ENCODE peak calls at places on chromosomes 1 and 21, in five cellular contexts. S, P, L, M and R are unnamed samples.

GRCh38 chr21:37207441-37208009 is 59.6 kb downstream of the VPS26C start:
- DNase-seq in S (no peak), P (no peak), L (peak), M (peak), R (no peak)

GRCh38 chr1:206911064-206911663 is 10.6 kb downstream of the FCMR start:
- DNase-seq in S (peak), P (no peak), L (no peak), M (no peak), R (no peak)

GRCh38 chr1:224700915-224701531 is 84.9 kb downstream of the CNIH3 start:
- DNase-seq in S (peak), P (no peak), L (no peak), M (peak), R (no peak)

GRCh38 chr1:41317356-41317755 is 43.9 kb upstream of the FOXO6 start:
- DNase-seq in S (peak), P (no peak), L (no peak), M (no peak), R (no peak)

GRCh38 chr1:90371106-90371813 is 345.8 kb downstream of the BARHL2 start:
- DNase-seq in S (no peak), P (no peak), L (no peak), M (no peak), R (no peak)

GRCh38 chr1:119871881-119872280 is 24.4 kb downstream of the ADAM30 start:
- DNase-seq in S (no peak), P (no peak), L (no peak), M (no peak), R (no peak)

GRCh38 chr1:153888518-153888917 is 34.3 kb downstream of the GATAD2B start:
- DNase-seq in S (no peak), P (no peak), L (no peak), M (no peak), R (no peak)

GRCh38 chr1:165353731-165354671 is 2.5 kb downstream of the LMX1A start:
- DNase-seq in S (no peak), P (no peak), L (no peak), M (no peak), R (no peak)

GRCh38 chr1:62417351-62417999 is 19.4 kb upstream of the USP1 start:
- DNase-seq in S (no peak), P (no peak), L (no peak), M (no peak), R (no peak)

GRCh38 chr1:191641420-191642215 is 516.6 kb upstream of the RGS18 start:
- DNase-seq in S (peak), P (no peak), L (no peak), M (no peak), R (no peak)

GRCh38 chr1:116325922-116326321 is 47.1 kb upstream of the ATP1A1 start:
- DNase-seq in S (no peak), P (no peak), L (no peak), M (no peak), R (no peak)

GRCh38 chr1:184986250-184986649 is 11.9 kb upstream of the NIBAN1 start:
- DNase-seq in S (peak), P (no peak), L (no peak), M (no peak), R (no peak)

DNA sequence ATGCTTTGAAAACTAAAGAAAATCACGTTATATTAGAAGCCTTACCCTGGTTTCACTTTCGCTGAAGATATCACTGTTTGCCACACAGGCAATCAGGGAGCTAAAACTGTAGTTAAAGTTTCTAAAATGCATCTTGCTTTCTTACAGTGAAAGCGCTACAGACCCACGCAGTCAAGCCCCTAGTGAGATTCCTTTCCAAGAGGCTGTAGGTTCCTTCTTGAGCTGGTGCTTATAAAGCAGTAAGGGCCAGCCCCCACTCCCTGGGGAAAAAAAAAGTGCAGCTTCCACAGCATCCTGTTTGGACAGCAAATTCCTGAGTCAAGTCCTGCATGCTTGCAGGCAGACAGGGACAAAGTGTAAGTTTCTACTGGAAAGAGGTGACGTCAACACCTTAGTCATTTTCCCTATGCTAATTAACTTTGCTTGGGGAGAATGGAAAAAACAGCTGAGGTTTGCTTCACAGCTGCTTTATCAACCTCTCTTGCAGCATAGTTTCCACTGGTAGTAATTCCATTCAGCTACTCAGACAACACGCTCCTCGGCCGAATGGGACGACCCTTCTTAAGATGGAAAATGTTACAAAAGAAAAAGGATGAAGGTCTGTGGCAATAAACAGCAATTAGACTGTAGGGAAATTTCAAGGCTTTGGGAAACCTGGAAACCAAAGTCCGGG is 14.7 kb upstream of the KCNE1 start:
- DNase-seq in S (peak), P (peak), L (peak), M (peak), R (peak)
- TF ChIP-seq POLR2A in S (no peak), P (peak), L (no peak), M (no peak), R (no peak)

GRCh38 chr1:202888507-202889360 is at the start of gene RABIF:
- DNase-seq in S (peak), P (peak), L (peak), M (peak), R (peak)
- TF ChIP-seq POLR2A in S (peak), P (peak), L (no peak), M (peak), R (no peak)

GRCh38 chr21:17472592-17473271 is 40.1 kb upstream of the CXADR start:
- DNase-seq in S (no peak), P (peak), L (no peak), M (no peak), R (peak)
- TF ChIP-seq POLR2A in S (no peak), P (no peak), L (no peak), M (no peak), R (no peak)

GRCh38 chr1:46940307-46940706 is 969 bp downstream of the CYP4A11 start:
- DNase-seq in S (no peak), P (peak), L (no peak), M (no peak), R (peak)

GRCh38 chr1:46941135-46941694 is at the start of gene CYP4A11:
- DNase-seq in S (no peak), P (no peak), L (no peak), M (no peak), R (no peak)

GRCh38 chr1:46937270-46937669 is 4.0 kb downstream of the CYP4A11 start:
- DNase-seq in S (no peak), P (no peak), L (no peak), M (no peak), R (no peak)

DNA sequence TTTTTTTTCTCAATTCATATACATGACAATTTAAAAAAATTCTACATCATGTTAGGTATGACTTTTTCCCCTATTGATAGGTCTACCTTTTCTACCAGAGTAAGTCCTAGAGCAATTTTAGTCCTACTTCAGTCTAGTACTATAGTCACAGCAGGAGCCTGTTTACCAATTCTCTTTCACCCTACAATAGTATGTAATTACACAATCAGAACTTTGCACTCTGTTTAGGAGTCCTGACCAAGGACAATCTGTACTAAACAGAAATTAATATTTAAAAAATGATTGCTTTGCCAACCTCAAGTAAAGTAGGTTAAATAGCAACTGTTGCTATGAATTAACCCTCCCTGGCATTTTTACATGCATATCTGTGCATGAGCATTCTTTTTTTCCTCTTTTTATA is 810 bp upstream of the CYP4A11 start:
- DNase-seq in S (no peak), P (no peak), L (no peak), M (no peak), R (no peak)
- TF ChIP-seq POLR2A in S (no peak), P (no peak), L (no peak), M (no peak), R (no peak)

GRCh38 chr1:32650752-32651460 is at the start of gene RBBP4:
- DNase-seq in S (peak), P (peak), L (peak), M (peak), R (peak)
- TF ChIP-seq POLR2A in S (peak), P (peak), L (peak), M (peak), R (peak)

GRCh38 chr1:160030657-160031367 is 978 bp downstream of the PIGM start:
- DNase-seq in S (no peak), P (no peak), L (no peak), M (no peak), R (no peak)

GRCh38 chr1:160032165-160032827 is 506 bp upstream of the PIGM start:
- DNase-seq in S (no peak), P (no peak), L (no peak), M (no peak), R (no peak)

GRCh38 chr1:160028426-160028825 is 3.4 kb downstream of the PIGM start:
- DNase-seq in S (no peak), P (no peak), L (no peak), M (no peak), R (no peak)

DNA sequence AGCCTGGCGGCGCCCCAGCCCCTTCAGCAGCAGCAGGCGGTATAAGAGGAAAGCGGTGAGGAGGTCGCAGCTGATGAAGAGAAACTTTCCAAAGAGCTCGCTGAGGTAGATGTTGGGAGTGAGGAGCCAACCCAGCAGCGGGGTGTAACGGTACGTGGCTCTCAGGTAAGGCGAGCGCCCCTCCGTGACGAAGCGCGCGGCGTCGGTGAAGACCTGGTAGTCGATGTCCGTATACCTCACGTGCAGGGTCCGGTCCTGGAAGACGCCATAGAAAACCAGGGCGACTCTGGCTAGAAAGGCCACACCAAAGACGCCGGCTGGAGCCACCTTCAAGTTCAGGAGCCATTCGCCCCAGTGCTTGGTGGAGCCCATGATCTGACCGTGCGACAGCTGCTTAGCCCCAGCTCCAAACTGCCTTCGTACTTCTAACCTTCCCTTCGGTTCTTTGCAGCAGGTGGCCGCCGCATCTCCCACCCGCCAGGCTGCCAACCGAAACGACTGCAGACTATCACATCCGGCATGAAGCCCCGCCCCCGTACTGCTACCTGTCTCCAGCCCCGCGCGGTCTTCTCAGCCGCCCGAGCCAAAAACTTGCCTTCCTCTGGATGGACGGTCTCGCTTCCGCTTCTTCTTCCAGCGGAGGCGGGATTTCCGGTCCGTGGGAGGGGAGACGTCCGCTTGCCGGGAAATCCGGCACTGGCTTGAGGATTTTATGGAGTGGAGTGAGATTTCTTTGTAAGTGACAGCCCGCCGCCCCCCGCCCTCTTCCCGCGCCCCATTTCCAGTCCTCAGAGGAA is at the start of gene PIGM:
- DNase-seq in S (peak), P (peak), L (peak), M (peak), R (peak)
- TF ChIP-seq POLR2A in S (peak), P (no peak), L (no peak), M (peak), R (no peak)

GRCh38 chr1:52911541-52911940 is 10.0 kb downstream of the ECHDC2 start:
- DNase-seq in S (no peak), P (no peak), L (no peak), M (no peak), R (no peak)

GRCh38 chr1:52914463-52914862 is 7.1 kb downstream of the ECHDC2 start:
- DNase-seq in S (no peak), P (no peak), L (no peak), M (no peak), R (no peak)

GRCh38 chr1:52915211-52915854 is 6.2 kb downstream of the ECHDC2 start:
- DNase-seq in S (no peak), P (no peak), L (no peak), M (no peak), R (no peak)

GRCh38 chr1:52913537-52913936 is 8.0 kb downstream of the ECHDC2 start:
- DNase-seq in S (no peak), P (no peak), L (no peak), M (no peak), R (no peak)

DNA sequence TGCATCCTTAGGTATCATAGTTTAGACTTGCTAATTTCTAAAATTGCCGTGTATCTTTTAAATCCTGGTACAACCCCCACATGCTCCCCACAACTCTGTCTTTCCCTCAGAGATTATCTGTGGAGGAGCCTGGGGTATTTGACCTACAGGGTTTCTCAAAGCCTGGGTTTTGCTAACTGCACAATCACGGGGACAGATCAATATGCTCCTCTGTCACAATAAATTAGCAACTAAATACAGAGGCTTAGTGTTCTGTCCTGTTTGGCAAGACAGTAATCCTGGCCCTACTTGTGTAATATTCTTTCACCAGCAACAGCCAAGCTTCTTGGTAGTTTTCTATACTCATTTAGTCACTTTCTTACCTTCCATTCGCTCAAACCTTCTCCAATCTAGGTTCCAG is 8.5 kb downstream of the ECHDC2 start:
- DNase-seq in S (no peak), P (no peak), L (no peak), M (no peak), R (no peak)
- TF ChIP-seq POLR2A in S (no peak), P (no peak), L (no peak), M (no peak), R (no peak)